ENCODE peak calls at places on chromosome 16, in six cellular contexts. W is HCT116, J is neural progenitor cell, T is fibroblast of lung, N is PC-3, E is K562. P is an unnamed sample. For H3K27me3, the result is how much of the 10 kb centered on the place peaks cover.

GRCh38 chr16:1058216-1058615 is 14.3 kb upstream of the SSTR5 start:
- DNase-seq in W (no peak), J (no peak), T (no peak), N (no peak), E (no peak), P (no peak)

GRCh38 chr16:79261461-79261860 is 339.1 kb downstream of the MAF start:
- DNase-seq in W (no peak), J (peak), T (no peak), N (no peak), E (peak), P (no peak)

GRCh38 chr16:68162413-68162812 is 73.5 kb downstream of the ESRP2 start:
- DNase-seq in W (no peak), J (no peak), T (no peak), N (no peak), E (no peak), P (no peak)

GRCh38 chr16:66913081-66913480 is 5.6 kb downstream of the CDH16 start:
- DNase-seq in W (no peak), J (no peak), T (no peak), N (no peak), E (no peak), P (peak)

GRCh38 chr16:79843631-79844043 is 243.1 kb upstream of the MAF start:
- DNase-seq in W (no peak), J (no peak), T (no peak), N (no peak), E (no peak), P (no peak)

GRCh38 chr16:82093901-82094300 is 58.8 kb downstream of the HSD17B2 start:
- DNase-seq in W (no peak), J (no peak), T (no peak), N (peak), E (no peak), P (peak)

GRCh38 chr16:17275989-17276530 is 194.7 kb downstream of the XYLT1 start:
- DNase-seq in W (no peak), J (no peak), T (no peak), N (no peak), E (no peak), P (no peak)

GRCh38 chr16:51982715-51983680 is 563.9 kb downstream of the TOX3 start:
- DNase-seq in W (peak), J (peak), T (peak), N (peak), E (peak), P (peak)

GRCh38 chr16:50884066-50884860 is 142.4 kb downstream of the CYLD start:
- DNase-seq in W (no peak), J (peak), T (no peak), N (peak), E (peak), P (no peak)

GRCh38 chr16:78390070-78390469 is 290.6 kb downstream of the WWOX start:
- DNase-seq in W (no peak), J (no peak), T (peak), N (no peak), E (no peak), P (no peak)

GRCh38 chr16:30031477-30031918 is 427 bp upstream of the TLCD3B start:
- DNase-seq in W (no peak), J (no peak), T (no peak), N (no peak), E (no peak), P (peak)

GRCh38 chr16:165218-165538 is 600 bp upstream of the HBM start:
- DNase-seq in W (no peak), J (peak), T (no peak), N (no peak), E (no peak), P (peak)

GRCh38 chr16:4313563-4314531 is 2.0 kb upstream of the GLIS2 start:
- DNase-seq in W (peak), J (peak), T (peak), N (no peak), E (peak), P (peak)

GRCh38 chr16:58336332-58337089 is 41.7 kb upstream of the PRSS54 start:
- DNase-seq in W (peak), J (peak), T (peak), N (peak), E (peak), P (peak)

GRCh38 chr16:84520778-84521770 is 16.6 kb upstream of the MEAK7 start:
- DNase-seq in W (no peak), J (no peak), T (no peak), N (peak), E (no peak), P (no peak)

GRCh38 chr16:21277045-21277926 is 804 bp downstream of the CRYM start:
- DNase-seq in W (no peak), J (no peak), T (no peak), N (no peak), E (peak), P (peak)
- H2AFZ ChIP-seq in W (peak), J (peak), T (no peak), N (peak), E (peak), P (peak)

GRCh38 chr16:54287018-54287757 is 601 bp upstream of the IRX3 start:
- DNase-seq in W (peak), J (no peak), T (no peak), N (no peak), E (no peak), P (peak)

GRCh38 chr16:54285414-54286066 is 1.0 kb downstream of the IRX3 start:
- DNase-seq in W (no peak), J (peak), T (no peak), N (no peak), E (no peak), P (peak)

GRCh38 chr16:54286330-54287017 is at the start of gene IRX3:
- DNase-seq in W (peak), J (peak), T (peak), N (peak), E (no peak), P (peak)

GRCh38 chr16:54284931-54285413 is 1.6 kb downstream of the IRX3 start:
- DNase-seq in W (no peak), J (peak), T (no peak), N (no peak), E (no peak), P (peak)

GRCh38 chr16:54286067-54286329 is 589 bp downstream of the IRX3 start:
- DNase-seq in W (no peak), J (no peak), T (no peak), N (no peak), E (no peak), P (no peak)
- H3K4me3 ChIP-seq in W (no peak), J (peak), T (peak), N (peak), E (no peak), P (peak)

DNA sequence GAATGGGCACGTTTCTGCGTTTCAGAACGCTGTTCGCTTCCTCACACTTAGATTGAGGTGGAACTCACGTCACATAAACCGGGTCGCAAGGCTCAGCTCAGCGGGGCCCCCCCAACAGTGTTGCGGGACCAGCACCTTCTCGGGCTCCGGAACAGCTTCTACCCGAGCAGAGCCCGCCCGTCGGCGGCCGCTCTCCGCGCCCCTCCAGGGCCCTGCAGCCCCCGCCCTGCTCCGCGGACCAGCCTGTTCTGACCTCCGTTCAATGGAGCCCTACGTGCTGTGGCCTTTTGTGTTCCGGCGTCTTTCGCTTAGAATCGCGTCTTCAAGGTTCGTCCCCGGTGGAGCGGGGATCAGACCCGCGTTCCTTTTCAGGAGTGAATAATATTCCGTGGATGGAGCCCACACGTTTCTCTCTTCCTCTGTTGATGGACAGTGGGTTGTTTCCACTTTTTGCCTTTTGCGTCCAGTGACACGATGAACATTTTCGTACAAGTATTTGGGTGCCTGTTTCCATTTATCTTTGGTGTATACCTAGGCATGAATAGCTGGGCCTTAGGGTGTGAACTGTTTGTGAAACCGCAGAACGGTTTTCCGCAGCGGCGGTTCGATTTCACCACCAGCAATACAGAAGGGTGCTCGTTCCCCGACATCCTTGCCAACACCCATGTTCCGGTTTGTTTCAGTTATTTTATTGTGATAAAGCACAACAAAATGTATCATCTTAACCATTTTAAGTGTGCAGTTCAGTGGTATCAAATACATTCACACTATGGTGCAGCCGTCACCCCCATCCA is 2.3 kb upstream of the SLC22A31 start:
- DNase-seq in W (no peak), J (peak), T (no peak), N (no peak), E (no peak), P (peak)
- H3K27me3 ChIP-seq in W (under half), J (half or more), T (under half), N (under half), E (under half), P (under half)

DNA sequence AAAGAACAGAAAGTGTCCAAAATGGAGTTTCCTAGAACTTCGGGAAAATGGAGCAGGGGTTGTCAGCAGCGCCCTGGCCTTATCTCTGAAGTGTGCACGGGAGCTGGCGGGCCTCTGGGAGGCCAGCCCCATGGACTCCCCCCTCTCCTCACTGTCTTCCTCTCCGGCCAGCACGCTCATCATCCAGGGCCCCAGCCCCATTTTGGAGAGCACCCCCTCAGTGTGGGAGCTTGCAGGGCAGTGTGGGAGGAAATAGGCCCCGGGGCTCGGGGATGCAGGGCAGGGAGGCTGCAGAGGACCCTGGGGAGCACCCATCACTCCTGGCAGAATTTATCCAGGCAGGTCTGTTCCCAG is 4.9 kb upstream of the PABPN1L start:
- DNase-seq in W (no peak), J (no peak), T (no peak), N (no peak), E (peak), P (no peak)
- H2AFZ ChIP-seq in W (no peak), J (no peak), T (no peak), N (no peak), E (peak), P (no peak)

GRCh38 chr16:11794991-11795886 is 1.8 kb downstream of the ZC3H7A start:
- DNase-seq in W (no peak), J (no peak), T (peak), N (no peak), E (peak), P (no peak)
- H3K4me3 ChIP-seq in W (peak), J (peak), T (peak), N (peak), E (peak), P (peak)

GRCh38 chr16:49277386-49277742 is 4.3 kb downstream of the CBLN1 start:
- DNase-seq in W (no peak), J (peak), T (no peak), N (no peak), E (no peak), P (peak)

GRCh38 chr16:49276646-49277385 is 4.8 kb downstream of the CBLN1 start:
- DNase-seq in W (no peak), J (peak), T (no peak), N (no peak), E (no peak), P (peak)

GRCh38 chr16:49278944-49279725 is 2.5 kb downstream of the CBLN1 start:
- DNase-seq in W (no peak), J (peak), T (no peak), N (no peak), E (no peak), P (peak)

GRCh38 chr16:49278567-49278827 is 3.1 kb downstream of the CBLN1 start:
- DNase-seq in W (no peak), J (no peak), T (no peak), N (no peak), E (no peak), P (peak)

DNA sequence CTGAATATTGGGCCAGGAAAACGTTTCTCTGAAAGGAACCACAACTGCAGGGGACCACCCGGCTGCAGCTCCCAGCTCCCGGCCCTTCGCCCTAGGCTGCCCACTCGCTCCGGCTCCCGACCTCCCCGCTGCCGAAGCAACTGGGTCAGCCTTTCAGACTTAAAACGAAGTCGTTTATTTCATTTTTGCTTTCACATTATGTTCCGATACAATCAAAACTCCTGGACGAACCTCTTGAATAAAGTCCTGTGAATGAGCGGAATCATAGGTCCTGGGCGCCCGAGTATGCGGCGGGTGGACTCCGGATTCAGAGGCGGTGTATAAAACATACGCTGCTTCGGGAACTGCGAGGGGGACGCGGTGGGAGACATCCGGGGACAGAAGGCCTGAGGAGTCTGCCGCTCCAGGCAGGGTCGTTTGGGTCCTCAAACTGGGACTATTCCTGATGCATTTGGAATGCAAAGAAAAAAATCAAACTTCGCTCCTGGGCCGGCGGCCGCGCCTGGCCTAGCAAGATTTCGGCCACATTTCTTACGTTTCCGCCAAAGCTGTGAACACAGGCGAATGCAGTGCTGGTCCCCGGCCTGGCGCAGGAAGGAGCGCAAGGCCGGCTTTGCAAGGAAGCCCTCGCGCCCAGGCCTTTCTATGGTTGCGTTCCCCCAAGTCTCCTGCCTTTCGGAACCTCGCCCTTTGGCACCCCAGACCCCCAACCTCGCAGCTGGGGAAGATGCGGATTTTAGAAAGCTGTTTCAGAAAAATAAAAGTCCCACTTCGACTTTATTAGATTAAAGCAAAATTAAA is 3.7 kb downstream of the CBLN1 start:
- DNase-seq in W (no peak), J (peak), T (no peak), N (no peak), E (no peak), P (no peak)
- H3K27me3 ChIP-seq in W (under half), J (half or more), T (under half), N (half or more), E (under half), P (half or more)